ENCODE peak calls at places on chromosomes 16 and 17, in seven cellular contexts. F is mesendoderm, H is mesenchymal stem cell, Z is H9, Q is neuronal stem cell, I is H1, C is trophoblast cell. L is an unnamed sample.

GRCh38 chr16:82038941-82039340 is 3.9 kb downstream of the HSD17B2 start:
- DNase-seq in C (no peak), F (no peak), I (no peak), H (no peak), Q (no peak), Z (no peak), L (no peak)

GRCh38 chr17:66650490-66650877 is 184.4 kb upstream of the CACNG5 start:
- DNase-seq in Z (no peak), Q (no peak), F (no peak), H (no peak), C (no peak), I (no peak), L (no peak)

GRCh38 chr16:82396509-82396908 is 226.5 kb upstream of the MPHOSPH6 start:
- DNase-seq in F (no peak), Z (no peak), Q (no peak), H (no peak), C (no peak), I (no peak), L (no peak)

GRCh38 chr16:7086842-7087616 is 245.6 kb upstream of the RBFOX1 start:
- DNase-seq in Z (peak), F (peak), H (no peak), C (no peak), I (peak), Q (peak), L (no peak)

GRCh38 chr16:81774348-81774747 is 4.7 kb upstream of the PLCG2 start:
- DNase-seq in Q (no peak), H (no peak), C (no peak), Z (no peak), F (no peak), I (no peak), L (no peak)

GRCh38 chr17:35630530-35631148 is 43.5 kb downstream of the AP2B1 start:
- DNase-seq in C (no peak), Z (no peak), I (no peak), H (peak), Q (no peak), F (peak), L (peak)

GRCh38 chr17:43768382-43768781 is 9.8 kb upstream of the SOST start:
- DNase-seq in F (no peak), I (no peak), C (peak), H (no peak), Q (no peak), Z (no peak), L (no peak)

GRCh38 chr17:68512247-68512966 is at the start of gene PRKAR1A:
- DNase-seq in C (peak), H (peak), I (peak), Z (peak), Q (peak), F (peak), L (peak)

GRCh38 chr17:80291691-80292487 is 31.2 kb downstream of the RNF213 start:
- DNase-seq in I (no peak), C (no peak), F (no peak), H (no peak), Z (no peak), Q (no peak), L (no peak)

GRCh38 chr17:44614862-44615261 is 41.4 kb upstream of the MEIOC start:
- DNase-seq in Q (no peak), F (no peak), C (no peak), I (no peak), H (no peak), Z (no peak), L (no peak)

GRCh38 chr16:27795992-27796614 is 246.2 kb downstream of the KATNIP start:
- DNase-seq in F (peak), I (peak), H (peak), Z (peak), Q (peak), C (peak), L (peak)

GRCh38 chr16:84547539-84548058 is 43.1 kb upstream of the MEAK7 start:
- DNase-seq in I (no peak), C (no peak), Q (peak), Z (no peak), F (peak), H (no peak), L (no peak)

GRCh38 chr16:54102888-54103866 is 183.4 kb downstream of the IRX3 start:
- DNase-seq in H (no peak), C (no peak), F (no peak), I (no peak), Z (no peak), Q (no peak), L (no peak)

GRCh38 chr16:87533061-87533460 is 40.2 kb upstream of the ZCCHC14 start:
- DNase-seq in H (no peak), Z (no peak), C (no peak), F (no peak), Q (no peak), I (no peak), L (no peak)

GRCh38 chr17:72588961-72589360 is 468.1 kb downstream of the SOX9 start:
- DNase-seq in I (no peak), Q (no peak), H (peak), F (no peak), C (peak), Z (no peak), L (peak)

GRCh38 chr17:71828182-71828596 is 292.6 kb upstream of the SOX9 start:
- DNase-seq in F (peak), I (peak), H (no peak), Q (peak), Z (peak), C (no peak), L (peak)

GRCh38 chr17:30158896-30159625 is 42.4 kb downstream of the NSRP1 start:
- DNase-seq in Q (no peak), I (no peak), Z (no peak), C (no peak), H (no peak), F (no peak), L (no peak)

GRCh38 chr17:45431531-45432404 is 902 bp downstream of the ARHGAP27 start:
- DNase-seq in Z (peak), F (peak), C (peak), I (peak), H (peak), Q (no peak), L (peak)

GRCh38 chr16:55993088-55993487 is 117.9 kb upstream of the CES5A start:
- DNase-seq in C (no peak), Z (no peak), F (no peak), H (no peak), Q (no peak), I (no peak), L (no peak)

GRCh38 chr16:55992551-55992950 is 117.4 kb upstream of the CES5A start:
- DNase-seq in F (no peak), I (no peak), C (peak), H (no peak), Q (no peak), Z (no peak), L (no peak)

GRCh38 chr16:55988013-55988412 is 112.8 kb upstream of the CES5A start:
- DNase-seq in I (no peak), F (no peak), C (no peak), H (no peak), Z (no peak), Q (no peak), L (no peak)

GRCh38 chr16:55991843-55992242 is 116.7 kb upstream of the CES5A start:
- DNase-seq in Q (no peak), C (no peak), I (no peak), Z (no peak), F (no peak), H (no peak), L (no peak)

DNA sequence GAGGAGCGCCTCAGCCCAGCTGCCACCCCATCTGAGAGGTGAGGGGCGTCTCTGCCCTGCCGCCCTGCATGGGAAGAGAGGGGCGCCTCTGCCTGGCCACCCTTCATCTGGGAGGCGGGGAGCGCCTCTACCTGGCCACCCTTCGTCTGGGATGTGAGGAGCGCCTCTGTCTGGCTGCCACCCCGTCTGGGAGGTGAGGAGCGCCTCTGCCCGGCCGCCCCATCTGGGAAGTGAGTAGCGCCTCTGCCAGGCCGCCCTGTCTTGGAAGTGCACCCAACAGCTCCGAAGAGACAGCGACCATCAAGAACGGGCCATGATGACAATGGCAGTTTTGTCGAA is 114.4 kb upstream of the CES5A start:
- DNase-seq in Q (no peak), I (no peak), Z (no peak), H (no peak), C (no peak), F (no peak), L (no peak)
- H3K9ac ChIP-seq in Q (no peak), I (no peak), Z (no peak), H (no peak), C (no peak), F (no peak), L (no peak)

GRCh38 chr17:27577884-27578717 is 52.9 kb upstream of the LGALS9 start:
- DNase-seq in I (no peak), H (peak), F (peak), Z (no peak), C (peak), Q (no peak), L (peak)

GRCh38 chr17:27579304-27579703 is 51.7 kb upstream of the LGALS9 start:
- DNase-seq in H (no peak), Q (no peak), C (no peak), F (no peak), Z (no peak), I (no peak), L (no peak)

GRCh38 chr17:27579897-27580321 is 51.1 kb upstream of the LGALS9 start:
- DNase-seq in F (no peak), I (no peak), Z (no peak), C (peak), Q (no peak), H (no peak), L (no peak)

GRCh38 chr17:27577124-27577761 is 53.7 kb upstream of the LGALS9 start:
- DNase-seq in Q (no peak), I (no peak), F (peak), Z (peak), C (peak), H (peak), L (peak)

DNA sequence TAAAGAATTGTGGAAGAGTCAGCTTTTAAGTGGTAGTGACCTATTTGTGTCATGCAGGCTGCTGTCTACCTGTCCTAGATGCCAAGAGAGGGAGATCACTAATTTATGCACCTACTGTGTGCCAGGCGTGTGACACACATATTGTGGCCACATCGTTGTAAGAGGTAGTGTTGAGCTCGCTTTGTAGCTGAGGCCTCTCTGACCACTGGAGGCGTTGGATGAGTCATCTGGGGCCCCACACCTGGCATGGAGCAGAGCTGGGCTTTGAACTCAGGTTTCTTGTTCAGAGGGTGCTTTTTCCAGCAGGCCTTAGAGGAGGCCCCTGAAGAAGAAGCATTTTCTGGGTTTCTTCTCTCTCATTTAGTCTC is 52.3 kb upstream of the LGALS9 start:
- DNase-seq in I (no peak), Z (no peak), Q (no peak), C (no peak), F (peak), H (peak), L (peak)
- H3K23ac ChIP-seq in I (no peak), Z (no peak), Q (no peak), C (no peak), F (no peak), H (no peak), L (peak)

DNA sequence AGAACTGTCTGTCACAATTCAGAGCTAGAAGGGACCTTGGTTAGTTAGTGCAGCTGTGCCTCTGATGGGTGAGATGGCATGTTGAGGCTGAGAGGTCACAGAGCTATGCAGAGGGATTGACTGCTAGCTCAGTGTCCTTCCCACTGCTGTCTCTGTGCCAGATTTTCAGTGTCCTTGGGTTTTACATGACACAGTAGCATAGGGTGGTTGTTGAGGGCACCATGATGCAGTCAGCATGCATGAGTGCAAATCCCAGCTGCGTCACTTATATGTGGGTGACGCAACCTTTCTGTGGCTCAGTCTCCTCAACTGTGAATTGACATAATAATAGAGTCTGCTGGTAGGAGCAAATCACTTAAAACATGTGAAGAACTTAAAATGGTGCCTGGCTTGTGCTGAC is 2.7 kb downstream of the MT1A start:
- DNase-seq in C (peak), I (no peak), H (no peak), Z (no peak), F (no peak), Q (no peak), L (no peak)
- H3K9ac ChIP-seq in C (no peak), I (no peak), H (no peak), Z (no peak), F (no peak), Q (no peak), L (no peak)

DNA sequence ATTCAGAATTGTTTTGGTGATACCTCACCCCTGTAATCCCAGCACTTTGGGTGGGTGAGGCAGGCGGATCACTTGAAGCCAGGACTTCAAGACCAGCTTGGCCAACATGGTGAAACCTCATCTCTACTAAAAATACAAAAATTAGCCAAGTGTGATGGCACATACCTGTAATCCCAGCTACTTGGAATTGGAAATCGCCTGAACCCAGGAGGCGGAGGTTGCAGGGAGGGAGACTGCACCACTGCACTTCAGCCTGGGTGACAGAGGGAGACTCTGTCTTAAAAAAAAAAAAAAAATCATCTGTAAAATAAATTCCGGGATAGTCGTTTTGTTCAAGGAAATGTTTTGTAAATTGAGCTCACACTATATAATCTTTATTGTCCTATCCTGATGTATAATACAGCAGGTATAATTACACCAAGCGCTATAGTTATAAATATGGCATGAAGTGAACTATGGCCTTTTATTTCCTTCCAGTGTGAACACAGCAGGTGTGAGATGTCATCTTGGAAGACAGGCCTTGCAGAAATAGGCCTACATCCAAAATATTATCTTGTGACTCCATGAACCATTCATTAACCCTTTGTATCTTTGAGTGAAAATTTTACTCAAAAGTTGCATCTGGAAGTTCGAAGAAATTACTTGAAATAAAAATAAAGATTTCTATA is 25.4 kb downstream of the PLA2G10 start:
- DNase-seq in I (no peak), C (no peak), H (no peak), Q (no peak), Z (no peak), F (no peak), L (no peak)
- H3K23ac ChIP-seq in I (no peak), C (no peak), H (no peak), Q (no peak), Z (no peak), F (no peak), L (no peak)

GRCh38 chr17:16285646-16286008 is 67.6 kb downstream of the CENPV start:
- DNase-seq in Q (no peak), I (no peak), C (no peak), H (no peak), Z (no peak), F (no peak), L (no peak)
- H3K9ac ChIP-seq in Q (no peak), I (no peak), C (peak), H (peak), Z (no peak), F (no peak), L (peak)

DNA sequence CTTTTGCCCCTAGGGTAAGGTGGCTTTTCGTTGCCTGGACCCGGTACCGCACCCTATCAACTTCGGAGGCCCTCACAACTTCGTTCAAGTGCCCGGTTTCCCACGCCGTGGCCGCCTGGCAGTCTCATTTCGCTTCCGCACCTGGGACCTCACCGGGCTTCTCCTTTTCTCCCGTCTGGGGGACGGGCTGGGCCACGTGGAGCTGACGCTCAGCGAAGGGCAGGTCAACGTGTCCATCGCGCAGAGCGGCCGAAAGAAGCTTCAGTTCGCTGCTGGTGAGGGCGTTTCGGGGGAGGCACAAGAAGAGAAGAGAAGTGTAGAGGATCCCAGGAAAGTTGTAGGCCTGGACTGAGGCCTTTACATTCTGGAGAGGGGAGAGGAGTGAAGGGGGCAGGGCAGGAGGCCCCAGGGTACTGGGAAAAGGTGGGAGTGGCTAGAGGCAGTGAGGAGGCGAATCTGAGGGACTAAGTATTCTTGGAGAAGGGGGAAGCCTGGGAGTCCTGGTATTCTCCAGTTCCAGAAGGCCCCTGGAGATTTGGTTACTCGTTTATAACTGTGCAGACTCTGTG is 5.5 kb downstream of the CNTNAP1 start:
- DNase-seq in Z (peak), C (no peak), F (peak), Q (no peak), H (no peak), I (no peak), L (no peak)
- H3K23ac ChIP-seq in Z (no peak), C (no peak), F (no peak), Q (no peak), H (no peak), I (no peak), L (no peak)

L was measured in IMR-90.